ENCODE peak calls at places on chromosome 9, in eight cellular contexts. One of them, this sample, is unnamed.

GRCh38 chr9:127980056-127980705 is 608 bp downstream of the EEIG1 start:
- DNase-seq in prostate gland: peak
- DNase-seq in HFF-Myc: no peak
- DNase-seq in MM.1S: peak
- DNase-seq in spleen: peak
- DNase-seq in AG10803: no peak
- DNase-seq in K562: peak
- DNase-seq in right atrium auricular region: no peak
- DNase-seq in this sample: peak

GRCh38 chr9:4742246-4742645 is 1.2 kb upstream of the AK3 start:
- DNase-seq in MM.1S: no peak
- DNase-seq in HFF-Myc: no peak
- DNase-seq in K562: no peak
- DNase-seq in spleen: no peak
- DNase-seq in AG10803: no peak
- DNase-seq in prostate gland: no peak
- DNase-seq in right atrium auricular region: no peak
- DNase-seq in this sample: no peak

GRCh38 chr9:37283730-37284235 is 138.7 kb upstream of the GRHPR start:
- DNase-seq in MM.1S: no peak
- DNase-seq in AG10803: peak
- DNase-seq in prostate gland: no peak
- DNase-seq in K562: no peak
- DNase-seq in right atrium auricular region: no peak
- DNase-seq in spleen: no peak
- DNase-seq in HFF-Myc: no peak
- DNase-seq in this sample: no peak

GRCh38 chr9:112502177-112502946 is 15.7 kb downstream of the KIAA1958 start:
- DNase-seq in AG10803: no peak
- DNase-seq in spleen: no peak
- DNase-seq in prostate gland: no peak
- DNase-seq in right atrium auricular region: no peak
- DNase-seq in MM.1S: no peak
- DNase-seq in HFF-Myc: no peak
- DNase-seq in K562: no peak
- DNase-seq in this sample: no peak

GRCh38 chr9:70411141-70411929 is 3.1 kb downstream of the KLF9 start:
- DNase-seq in HFF-Myc: no peak
- DNase-seq in MM.1S: no peak
- DNase-seq in spleen: peak
- DNase-seq in AG10803: peak
- DNase-seq in right atrium auricular region: peak
- DNase-seq in prostate gland: peak
- DNase-seq in K562: peak
- DNase-seq in this sample: peak

GRCh38 chr9:92954078-92954861 is 6.9 kb downstream of the FGD3 start:
- DNase-seq in AG10803: peak
- DNase-seq in spleen: peak
- DNase-seq in HFF-Myc: peak
- DNase-seq in MM.1S: peak
- DNase-seq in K562: no peak
- DNase-seq in right atrium auricular region: peak
- DNase-seq in prostate gland: peak
- DNase-seq in this sample: no peak

GRCh38 chr9:97504381-97505216 is 3.1 kb downstream of the TMOD1 start:
- DNase-seq in spleen: no peak
- DNase-seq in K562: peak
- DNase-seq in MM.1S: no peak
- DNase-seq in right atrium auricular region: no peak
- DNase-seq in prostate gland: no peak
- DNase-seq in HFF-Myc: no peak
- DNase-seq in AG10803: no peak
- DNase-seq in this sample: peak

GRCh38 chr9:95752129-95752731 is 123.3 kb upstream of the ERCC6L2 start:
- DNase-seq in right atrium auricular region: no peak
- DNase-seq in prostate gland: no peak
- DNase-seq in spleen: no peak
- DNase-seq in HFF-Myc: no peak
- DNase-seq in MM.1S: no peak
- DNase-seq in AG10803: no peak
- DNase-seq in K562: no peak
- DNase-seq in this sample: no peak

GRCh38 chr9:114811301-114811700 is 5.5 kb upstream of the TNFSF15 start:
- DNase-seq in prostate gland: peak
- DNase-seq in HFF-Myc: no peak
- DNase-seq in K562: no peak
- DNase-seq in right atrium auricular region: no peak
- DNase-seq in AG10803: peak
- DNase-seq in MM.1S: no peak
- DNase-seq in spleen: no peak
- DNase-seq in this sample: no peak

GRCh38 chr9:21695443-21695842 is 107.0 kb upstream of the MTAP start:
- DNase-seq in AG10803: no peak
- DNase-seq in right atrium auricular region: no peak
- DNase-seq in MM.1S: no peak
- DNase-seq in prostate gland: no peak
- DNase-seq in K562: no peak
- DNase-seq in spleen: no peak
- DNase-seq in HFF-Myc: no peak
- DNase-seq in this sample: no peak

GRCh38 chr9:123834907-123835562 is 94.9 kb downstream of the DENND1A start:
- DNase-seq in prostate gland: no peak
- DNase-seq in spleen: no peak
- DNase-seq in right atrium auricular region: no peak
- DNase-seq in K562: peak
- DNase-seq in MM.1S: peak
- DNase-seq in AG10803: peak
- DNase-seq in HFF-Myc: peak
- DNase-seq in this sample: peak

GRCh38 chr9:7879551-7880245 is 80.1 kb upstream of the DMAC1 start:
- DNase-seq in right atrium auricular region: no peak
- DNase-seq in AG10803: no peak
- DNase-seq in K562: no peak
- DNase-seq in prostate gland: no peak
- DNase-seq in spleen: no peak
- DNase-seq in MM.1S: no peak
- DNase-seq in HFF-Myc: no peak
- DNase-seq in this sample: no peak

GRCh38 chr9:115283395-115283794 is 165.4 kb upstream of the TNC start:
- DNase-seq in right atrium auricular region: no peak
- DNase-seq in K562: no peak
- DNase-seq in spleen: no peak
- DNase-seq in prostate gland: no peak
- DNase-seq in AG10803: no peak
- DNase-seq in MM.1S: no peak
- DNase-seq in HFF-Myc: no peak
- DNase-seq in this sample: no peak

GRCh38 chr9:121249563-121249962 is 18.4 kb upstream of the GSN start:
- DNase-seq in AG10803: no peak
- DNase-seq in right atrium auricular region: no peak
- DNase-seq in prostate gland: no peak
- DNase-seq in MM.1S: no peak
- DNase-seq in HFF-Myc: no peak
- DNase-seq in spleen: peak
- DNase-seq in K562: peak
- DNase-seq in this sample: no peak

GRCh38 chr9:37801287-37801850 is 772 bp downstream of the DCAF10 start:
- DNase-seq in K562: peak
- DNase-seq in HFF-Myc: no peak
- DNase-seq in MM.1S: peak
- DNase-seq in spleen: peak
- DNase-seq in prostate gland: peak
- DNase-seq in right atrium auricular region: no peak
- DNase-seq in AG10803: peak
- DNase-seq in this sample: peak

GRCh38 chr9:92961627-92962302 is 14.4 kb downstream of the FGD3 start:
- DNase-seq in AG10803: no peak
- DNase-seq in HFF-Myc: no peak
- DNase-seq in prostate gland: no peak
- DNase-seq in MM.1S: no peak
- DNase-seq in K562: no peak
- DNase-seq in right atrium auricular region: no peak
- DNase-seq in spleen: no peak
- DNase-seq in this sample: no peak

GRCh38 chr9:92242115-92242778 is 51.2 kb downstream of the IARS1 start:
- DNase-seq in prostate gland: no peak
- DNase-seq in spleen: no peak
- DNase-seq in right atrium auricular region: no peak
- DNase-seq in MM.1S: no peak
- DNase-seq in AG10803: peak
- DNase-seq in K562: no peak
- DNase-seq in HFF-Myc: no peak
- DNase-seq in this sample: peak

GRCh38 chr9:16721972-16722371 is 148.5 kb downstream of the BNC2 start:
- DNase-seq in AG10803: peak
- DNase-seq in right atrium auricular region: peak
- DNase-seq in MM.1S: no peak
- DNase-seq in spleen: no peak
- DNase-seq in prostate gland: peak
- DNase-seq in HFF-Myc: no peak
- DNase-seq in K562: no peak
- DNase-seq in this sample: peak

GRCh38 chr9:18905883-18906649 is 126.9 kb downstream of the SAXO1 start:
- DNase-seq in K562: no peak
- DNase-seq in MM.1S: no peak
- DNase-seq in HFF-Myc: no peak
- DNase-seq in spleen: no peak
- DNase-seq in AG10803: no peak
- DNase-seq in right atrium auricular region: no peak
- DNase-seq in prostate gland: no peak
- DNase-seq in this sample: no peak
- TF ChIP-seq CTCF in K562: no peak
- TF ChIP-seq CTCF in MM.1S: no peak
- TF ChIP-seq CTCF in HFF-Myc: no peak
- TF ChIP-seq CTCF in spleen: no peak
- TF ChIP-seq CTCF in AG10803: no peak
- TF ChIP-seq CTCF in right atrium auricular region: no peak
- TF ChIP-seq CTCF in prostate gland: no peak
- TF ChIP-seq CTCF in this sample: no peak

GRCh38 chr9:87725900-87726709 is at the start of gene CTSL:
- DNase-seq in prostate gland: peak
- DNase-seq in spleen: peak
- DNase-seq in AG10803: peak
- DNase-seq in K562: peak
- DNase-seq in HFF-Myc: peak
- DNase-seq in MM.1S: peak
- DNase-seq in right atrium auricular region: peak
- DNase-seq in this sample: peak
- H3K4me3 ChIP-seq in prostate gland: peak
- H3K4me3 ChIP-seq in spleen: peak
- H3K4me3 ChIP-seq in AG10803: peak
- H3K4me3 ChIP-seq in K562: peak
- H3K4me3 ChIP-seq in HFF-Myc: peak
- H3K4me3 ChIP-seq in MM.1S: peak
- H3K4me3 ChIP-seq in right atrium auricular region: peak
- H3K4me3 ChIP-seq in this sample: peak

GRCh38 chr9:35488566-35489312 is 1.2 kb upstream of the RUSC2 start:
- DNase-seq in K562: no peak
- DNase-seq in HFF-Myc: no peak
- DNase-seq in spleen: no peak
- DNase-seq in right atrium auricular region: no peak
- DNase-seq in prostate gland: no peak
- DNase-seq in MM.1S: no peak
- DNase-seq in AG10803: no peak
- DNase-seq in this sample: no peak
- TF ChIP-seq CTCF in K562: no peak
- TF ChIP-seq CTCF in HFF-Myc: no peak
- TF ChIP-seq CTCF in spleen: no peak
- TF ChIP-seq CTCF in right atrium auricular region: no peak
- TF ChIP-seq CTCF in prostate gland: no peak
- TF ChIP-seq CTCF in MM.1S: no peak
- TF ChIP-seq CTCF in AG10803: no peak
- TF ChIP-seq CTCF in this sample: no peak

GRCh38 chr9:110148384-110148783 is 59.6 kb downstream of the C9orf152 start:
- DNase-seq in MM.1S: peak
- DNase-seq in spleen: peak
- DNase-seq in K562: no peak
- DNase-seq in prostate gland: no peak
- DNase-seq in right atrium auricular region: no peak
- DNase-seq in HFF-Myc: no peak
- DNase-seq in AG10803: peak
- DNase-seq in this sample: peak
- H3K4me3 ChIP-seq in MM.1S: peak
- H3K4me3 ChIP-seq in spleen: no peak
- H3K4me3 ChIP-seq in K562: no peak
- H3K4me3 ChIP-seq in prostate gland: no peak
- H3K4me3 ChIP-seq in right atrium auricular region: no peak
- H3K4me3 ChIP-seq in HFF-Myc: no peak
- H3K4me3 ChIP-seq in AG10803: peak
- H3K4me3 ChIP-seq in this sample: no peak

GRCh38 chr9:130156672-130157071 is 15.5 kb upstream of the NCS1 start:
- DNase-seq in MM.1S: no peak
- DNase-seq in K562: no peak
- DNase-seq in HFF-Myc: no peak
- DNase-seq in prostate gland: no peak
- DNase-seq in right atrium auricular region: no peak
- DNase-seq in spleen: no peak
- DNase-seq in AG10803: no peak
- DNase-seq in this sample: no peak
- TF ChIP-seq CTCF in MM.1S: no peak
- TF ChIP-seq CTCF in K562: no peak
- TF ChIP-seq CTCF in HFF-Myc: peak
- TF ChIP-seq CTCF in prostate gland: peak
- TF ChIP-seq CTCF in right atrium auricular region: no peak
- TF ChIP-seq CTCF in spleen: no peak
- TF ChIP-seq CTCF in AG10803: peak
- TF ChIP-seq CTCF in this sample: peak

DNA sequence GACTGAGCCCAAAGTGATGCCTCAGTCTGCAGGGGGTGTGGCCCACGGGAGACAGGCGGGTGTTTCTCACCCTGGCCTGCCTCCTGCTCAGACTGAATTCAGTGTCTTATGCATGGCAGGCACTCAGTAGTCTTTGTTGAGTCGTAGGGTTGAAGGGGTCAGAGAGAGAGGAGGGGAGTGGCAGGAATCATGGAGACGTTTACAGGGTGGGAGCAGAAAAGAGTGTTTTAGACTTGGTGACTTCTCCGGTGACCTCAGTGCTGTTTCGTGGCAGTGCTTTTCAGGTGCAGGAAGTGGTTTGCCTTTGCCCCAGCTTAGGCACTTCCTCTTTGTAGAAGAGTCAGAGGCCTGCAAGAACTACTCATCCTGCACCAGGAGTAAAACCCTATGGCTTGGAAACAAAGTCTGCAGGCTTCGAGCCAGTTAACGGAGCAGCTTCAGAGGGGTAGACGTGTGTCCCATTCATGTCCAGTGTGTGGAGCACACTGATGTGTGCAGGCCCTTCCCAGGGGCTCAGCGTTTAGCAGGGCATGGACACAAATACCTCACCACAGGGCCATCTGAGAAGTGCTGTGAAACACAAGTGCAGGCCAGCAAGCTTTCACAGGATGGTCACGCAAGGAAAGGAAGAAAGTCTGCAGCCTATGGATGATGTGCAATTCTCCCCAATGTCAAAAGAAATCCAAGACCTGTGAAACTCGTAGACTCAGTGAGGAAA is 24.5 kb upstream of the SEMA4D start:
- DNase-seq in spleen: peak
- DNase-seq in right atrium auricular region: no peak
- DNase-seq in MM.1S: peak
- DNase-seq in AG10803: no peak
- DNase-seq in K562: no peak
- DNase-seq in HFF-Myc: no peak
- DNase-seq in prostate gland: no peak
- DNase-seq in this sample: peak
- H3K4me3 ChIP-seq in spleen: no peak
- H3K4me3 ChIP-seq in right atrium auricular region: no peak
- H3K4me3 ChIP-seq in MM.1S: peak
- H3K4me3 ChIP-seq in AG10803: no peak
- H3K4me3 ChIP-seq in K562: no peak
- H3K4me3 ChIP-seq in HFF-Myc: no peak
- H3K4me3 ChIP-seq in prostate gland: no peak
- H3K4me3 ChIP-seq in this sample: no peak

GRCh38 chr9:125361837-125362531 is 100.4 kb downstream of the GAPVD1 start:
- DNase-seq in HFF-Myc: peak
- DNase-seq in AG10803: no peak
- DNase-seq in prostate gland: no peak
- DNase-seq in right atrium auricular region: no peak
- DNase-seq in K562: peak
- DNase-seq in spleen: no peak
- DNase-seq in MM.1S: no peak
- DNase-seq in this sample: peak
- TF ChIP-seq CTCF in HFF-Myc: peak
- TF ChIP-seq CTCF in AG10803: peak
- TF ChIP-seq CTCF in prostate gland: no peak
- TF ChIP-seq CTCF in right atrium auricular region: no peak
- TF ChIP-seq CTCF in K562: peak
- TF ChIP-seq CTCF in spleen: no peak
- TF ChIP-seq CTCF in MM.1S: peak
- TF ChIP-seq CTCF in this sample: peak